ENCODE peak calls at places on chromosomes 5 and 9, in seven cellular contexts. E is brain microvascular endothelial cell, I is HepG2, T is epithelial cell of esophagus, A is GM12865, P is stomach, M is foreskin fibroblast. X is an unnamed sample.
A peak's percentile ranks its signal among the peaks of the same experiment; 100 is the strongest.

GRCh38 chr9:73152953-73153352 is 1.3 kb downstream of the ANXA1 start:
- DNase-seq in A (peak; percentile 52), M (peak; percentile 52), T (no peak), P (no peak), E (no peak), I (no peak), X (no peak)

GRCh38 chr5:124631874-124632550 is 114.4 kb downstream of the ZNF608 start:
- DNase-seq in I (no peak), A (peak; percentile 48), P (no peak), M (no peak), T (no peak), E (peak; percentile 42), X (no peak)

GRCh38 chr5:96702503-96703383 is 40.6 kb downstream of the CAST start:
- DNase-seq in M (peak; percentile 99), I (peak; percentile 70), T (peak; percentile 98), P (peak; percentile 91), A (peak; percentile 64), E (peak; percentile 98), X (no peak)

GRCh38 chr5:155631116-155631515 is 617.6 kb downstream of the KIF4B start:
- DNase-seq in I (no peak), E (no peak), M (no peak), A (no peak), P (no peak), T (peak; percentile 89), X (no peak)

GRCh38 chr9:93343663-93344062 is 107.8 kb upstream of the FAM120A start:
- DNase-seq in P (no peak), M (no peak), I (no peak), T (no peak), E (no peak), A (no peak), X (no peak)

GRCh38 chr5:141883184-141883947 is 5.2 kb upstream of the PCDH1 start:
- DNase-seq in T (peak; percentile 48), I (no peak), P (no peak), A (peak; percentile 17), M (peak; percentile 63), E (no peak), X (no peak)

GRCh38 chr9:21395778-21396717 is 10.8 kb upstream of the IFNA2 start:
- DNase-seq in I (peak; percentile 10), P (peak; percentile 51), M (peak; percentile 59), A (peak; percentile 61), E (no peak), T (peak; percentile 24), X (no peak)

GRCh38 chr9:108535526-108535925 is 320.3 kb downstream of the ACTL7B start:
- DNase-seq in E (no peak), I (peak; percentile 9), P (no peak), T (peak; percentile 8), M (peak; percentile 30), A (peak; percentile 41), X (no peak)

GRCh38 chr9:86487222-86487841 is 133.1 kb upstream of the TUT7 start:
- DNase-seq in T (peak; percentile 62), P (no peak), M (peak; percentile 82), A (peak; percentile 35), E (no peak), I (peak; percentile 23), X (peak; percentile 27)

GRCh38 chr9:126719677-126720435 is 85.0 kb upstream of the ZBTB43 start:
- DNase-seq in E (peak; percentile 79), A (peak; percentile 89), T (peak; percentile 56), P (peak; percentile 53), M (peak; percentile 20), I (peak; percentile 55), X (no peak)
- H3K4me3 ChIP-seq in E (no peak overlapping the region), A (no peak overlapping the region), T (no peak overlapping the region), P (no peak overlapping the region), M (no peak overlapping the region), I (no peak overlapping the region), X (no peak overlapping the region)

DNA sequence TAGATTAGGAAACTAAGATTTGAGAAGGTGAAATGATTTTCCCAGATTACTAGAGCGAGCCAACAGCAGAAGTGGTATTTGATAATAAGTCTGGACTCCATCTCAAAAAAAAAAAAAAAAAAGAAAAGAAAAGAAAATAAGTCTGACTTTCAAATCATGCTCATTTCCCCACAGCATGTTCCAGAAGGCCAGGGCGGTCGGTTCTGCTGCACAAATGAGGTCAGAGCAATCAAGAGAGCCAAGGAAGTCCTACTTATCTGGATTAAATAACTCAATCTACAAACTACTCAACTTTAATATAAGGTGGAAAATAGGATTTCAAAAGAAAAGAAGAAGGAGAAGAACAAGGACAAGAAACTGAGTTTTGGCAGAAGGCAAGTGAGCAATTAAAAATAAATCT is 130.4 kb upstream of the RASA1 start:
- DNase-seq in E (no peak), I (no peak), T (no peak), M (no peak), P (no peak), A (no peak), X (no peak)
- TF ChIP-seq CTCF in E (no peak), I (no peak), T (no peak), M (no peak), P (no peak), A (no peak), X (no peak)

GRCh38 chr5:132849347-132849746 is 16.9 kb downstream of the GDF9 start:
- DNase-seq in I (peak; percentile 64), A (no peak), T (no peak), P (no peak), M (no peak), E (no peak), X (no peak)
- H3K4me3 ChIP-seq in I (no peak overlapping the region), A (no peak overlapping the region), T (no peak overlapping the region), P (no peak overlapping the region), M (no peak overlapping the region), E (no peak overlapping the region), X (no peak overlapping the region)

GRCh38 chr9:111300140-111300735 is 29.8 kb downstream of the OR2K2 start:
- DNase-seq in E (no peak), I (no peak), M (no peak), P (no peak), T (no peak), A (no peak), X (no peak)
- TF ChIP-seq CTCF in E (peak; percentile 20), I (no peak), M (no peak), P (no peak), T (no peak), A (peak; percentile 1), X (no peak)

DNA sequence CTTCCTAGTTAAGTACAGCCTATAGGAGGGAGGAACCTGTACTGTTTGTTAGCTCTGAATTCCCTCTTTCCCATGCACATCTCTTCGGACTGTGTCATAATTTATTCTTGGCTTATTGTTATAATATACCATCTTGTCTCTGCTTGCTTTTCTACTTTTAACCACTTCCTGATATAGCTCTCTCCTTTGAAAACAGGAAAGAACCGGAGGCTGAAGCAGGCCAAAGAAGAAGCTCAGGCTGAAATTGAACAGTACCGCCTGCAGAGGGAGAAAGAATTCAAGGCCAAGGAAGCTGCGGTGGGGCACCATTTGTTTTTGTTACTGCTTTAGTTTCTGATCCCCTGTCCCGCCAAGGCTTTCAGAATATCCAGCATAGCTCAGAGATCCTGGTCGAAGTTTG is 4.8 kb downstream of the ATP6V1G1 start:
- DNase-seq in T (peak; percentile 86), A (peak; percentile 62), M (no peak), E (peak; percentile 72), I (no peak), P (no peak), X (no peak)
- H3K4me3 ChIP-seq in T (no peak overlapping the region), A (no peak overlapping the region), M (no peak overlapping the region), E (no peak overlapping the region), I (no peak overlapping the region), P (no peak overlapping the region), X (no peak overlapping the region)

GRCh38 chr5:56443826-56444225 is 210.7 kb upstream of the ANKRD55 start:
- DNase-seq in T (no peak), E (no peak), A (no peak), P (no peak), I (no peak), M (no peak), X (no peak)

GRCh38 chr5:56446728-56447127 is 213.6 kb upstream of the ANKRD55 start:
- DNase-seq in T (no peak), A (no peak), M (no peak), P (no peak), E (no peak), I (no peak), X (no peak)

GRCh38 chr5:56447656-56448055 is 214.5 kb upstream of the ANKRD55 start:
- DNase-seq in I (no peak), A (no peak), P (no peak), M (no peak), T (no peak), E (no peak), X (no peak)

GRCh38 chr5:56449071-56449470 is 215.9 kb upstream of the ANKRD55 start:
- DNase-seq in A (no peak), E (no peak), I (no peak), P (no peak), M (peak; percentile 24), T (no peak), X (no peak)

DNA sequence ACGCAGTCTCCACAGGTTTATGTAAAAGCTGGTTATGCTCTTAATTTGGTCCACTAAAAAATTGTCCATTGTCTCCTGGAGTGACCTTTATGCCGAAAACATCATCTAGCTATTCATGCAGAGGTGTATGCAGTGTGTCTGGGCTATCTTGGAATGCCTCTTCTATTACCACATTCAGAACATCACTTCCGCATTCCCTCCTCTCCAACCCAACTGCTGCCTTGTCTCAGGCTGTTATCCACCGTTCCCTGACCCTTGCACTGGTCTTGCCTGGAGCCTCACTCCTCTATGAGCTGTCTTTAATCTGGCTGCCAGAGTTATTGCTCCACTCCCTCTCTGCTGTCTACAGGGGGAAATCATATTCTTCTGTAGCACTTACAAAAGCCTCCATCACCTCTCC is 214.1 kb upstream of the ANKRD55 start:
- DNase-seq in A (no peak), E (no peak), T (no peak), I (peak; percentile 93), P (no peak), M (peak; percentile 21), X (no peak)
- TF ChIP-seq CTCF in A (no peak), E (no peak), T (no peak), I (no peak), P (no peak), M (no peak), X (no peak)

GRCh38 chr5:176454724-176455394 is 6.7 kb downstream of the FAF2 start:
- DNase-seq in I (no peak), T (no peak), P (no peak), M (no peak), E (no peak), A (no peak), X (no peak)

GRCh38 chr5:176461349-176461748 is 13.2 kb downstream of the FAF2 start:
- DNase-seq in P (no peak), T (no peak), A (no peak), M (no peak), I (no peak), E (no peak), X (no peak)

GRCh38 chr5:176463113-176463764 is 15.1 kb downstream of the FAF2 start:
- DNase-seq in A (no peak), E (no peak), P (no peak), T (no peak), I (no peak), M (no peak), X (no peak)

DNA sequence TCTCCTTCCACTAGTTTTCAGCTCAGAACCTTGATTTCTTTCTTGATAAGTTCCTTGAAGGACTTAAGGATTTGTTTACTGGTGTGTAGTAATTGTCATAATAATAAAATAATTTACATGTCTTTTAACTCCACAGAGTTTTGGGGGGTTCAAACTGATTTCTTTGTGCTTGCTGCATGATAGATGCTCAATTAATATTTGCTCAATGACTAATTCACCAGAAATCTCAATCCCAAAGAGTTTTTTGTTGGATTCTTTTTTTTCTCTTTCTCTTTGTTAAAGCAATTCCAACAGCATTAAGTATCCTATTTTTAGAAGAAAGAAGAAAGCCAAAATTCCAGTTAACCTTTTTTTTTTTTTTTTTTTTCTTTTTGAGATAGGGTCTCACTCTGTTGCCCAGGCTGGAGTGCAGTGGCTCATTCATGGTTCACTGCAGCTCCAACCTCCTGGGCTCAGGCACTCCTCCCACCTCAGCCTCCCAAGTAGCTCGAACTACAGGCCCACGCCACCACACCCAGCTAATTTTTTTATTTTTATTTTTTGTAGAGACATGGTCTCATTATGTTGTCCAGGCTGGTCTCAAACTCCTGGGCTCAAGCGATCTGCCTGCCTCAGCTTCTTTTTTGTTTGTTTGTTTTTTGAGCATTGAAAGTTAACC is 10.8 kb downstream of the FAF2 start:
- DNase-seq in M (no peak), E (no peak), A (no peak), T (no peak), P (no peak), I (no peak), X (no peak)
- H3K4me3 ChIP-seq in M (no peak overlapping the region), E (no peak overlapping the region), A (no peak overlapping the region), T (no peak overlapping the region), P (no peak overlapping the region), I (no peak overlapping the region), X (no peak overlapping the region)